ENCODE peak calls at places on chromosomes 11 and 22, in four cellular contexts. R is activated naive CD4-positive, alpha-beta T cell treated with anti-CD3 and anti-CD28 coated beads, Interleukin-2, amount 10 ng/mL, durations not matched to agents 7 days and 5 days; E is T-helper 2 cell; T is kidney tubule cell. Y is an unnamed sample.

GRCh38 chr22:39175127-39176066 is 22.9 kb upstream of the CBX7 start:
- DNase-seq in R (no peak), E (no peak), T (peak; percentile 62), Y (no peak)

GRCh38 chr11:61870429-61871039 is 20.8 kb downstream of the FADS3 start:
- DNase-seq in R (no peak), E (no peak), T (no peak), Y (no peak)

GRCh38 chr11:66277475-66278391 is at the start of gene CNIH2:
- DNase-seq in R (peak; percentile 66), E (no peak), T (peak; percentile 20), Y (peak; percentile 90)

GRCh38 chr22:20009018-20009482 is 7.6 kb downstream of the ARVCF start:
- DNase-seq in R (no peak), E (no peak), T (no peak), Y (no peak)

GRCh38 chr22:36419177-36419911 is 31.6 kb upstream of the MYH9 start:
- DNase-seq in R (peak; percentile 44), E (no peak), T (no peak), Y (peak; percentile 56)

GRCh38 chr22:33109532-33110148 is 51.5 kb upstream of the SYN3 start:
- DNase-seq in R (no peak), E (no peak), T (no peak), Y (no peak)

GRCh38 chr11:2089536-2090165 is 49.5 kb downstream of the IGF2 start:
- DNase-seq in R (peak; percentile 39), E (no peak), T (peak; percentile 17), Y (peak; percentile 45)

GRCh38 chr11:69920500-69921428 is 101.5 kb upstream of the FGF3 start:
- DNase-seq in R (peak; percentile 6), E (no peak), T (no peak), Y (no peak)

GRCh38 chr22:19368876-19369275 is 62.7 kb downstream of the HIRA start:
- DNase-seq in R (no peak), E (no peak), T (no peak), Y (no peak)

GRCh38 chr11:44659641-44660040 is 67.1 kb upstream of the TSPAN18 start:
- DNase-seq in R (no peak), E (no peak), T (no peak), Y (no peak)